ENCODE peak calls at places on chromosome 20, in four cellular contexts. I, Z, R and P are unnamed samples. For H3K4me1, the result is how much of the 10 kb centered on the place peaks cover.

GRCh38 chr20:13098720-13099355 is 90.1 kb downstream of the SPTLC3 start:
- DNase-seq in R (no peak), I (no peak), Z (no peak), P (no peak)

GRCh38 chr20:18273738-18274137 is 14.6 kb upstream of the ZNF133 start:
- DNase-seq in Z (no peak), I (no peak), R (no peak), P (no peak)

GRCh38 chr20:35561268-35561667 is 19.4 kb downstream of the ERGIC3 start:
- DNase-seq in Z (no peak), I (no peak), R (peak), P (peak)

GRCh38 chr20:16212790-16213189 is 360.5 kb downstream of the KIF16B start:
- DNase-seq in Z (no peak), I (no peak), R (no peak), P (no peak)

GRCh38 chr20:23998392-23998791 is 9.8 kb upstream of the GGTLC1 start:
- DNase-seq in I (no peak), Z (no peak), R (no peak), P (no peak)

GRCh38 chr20:57826731-57827287 is 117.0 kb upstream of the PMEPA1 start:
- DNase-seq in I (no peak), R (no peak), Z (peak), P (no peak)

GRCh38 chr20:25050501-25051350 is 7.2 kb downstream of the ACSS1 start:
- DNase-seq in I (peak), Z (no peak), R (no peak), P (no peak)

GRCh38 chr20:57148266-57148665 is 118.2 kb downstream of the BMP7 start:
- DNase-seq in R (no peak), I (no peak), Z (no peak), P (no peak)

GRCh38 chr20:1646975-1647431 is 10.6 kb downstream of the SIRPG start:
- DNase-seq in I (no peak), Z (no peak), R (no peak), P (no peak)

GRCh38 chr20:36093025-36093803 is 61.3 kb upstream of the EPB41L1 start:
- DNase-seq in I (peak), Z (peak), R (peak), P (peak)

GRCh38 chr20:63580796-63581461 is 6.9 kb upstream of the HELZ2 start:
- DNase-seq in R (peak), I (no peak), Z (no peak), P (peak)

GRCh38 chr20:63139856-63140255 is 76.1 kb downstream of the YTHDF1 start:
- DNase-seq in R (no peak), I (no peak), Z (peak), P (no peak)

GRCh38 chr20:17617868-17618672 is 48.2 kb downstream of the DSTN start:
- DNase-seq in I (peak), Z (peak), R (no peak), P (no peak)

GRCh38 chr20:50930139-50931047 is 844 bp downstream of the ADNP start:
- DNase-seq in I (peak), R (peak), Z (peak), P (peak)

GRCh38 chr20:61502433-61502832 is 250.4 kb downstream of the CDH4 start:
- DNase-seq in Z (no peak), R (no peak), I (no peak), P (no peak)

GRCh38 chr20:62780696-62781095 is 15.6 kb upstream of the MRGBP start:
- DNase-seq in R (no peak), Z (no peak), I (no peak), P (no peak)

GRCh38 chr20:63531686-63532448 is 5.3 kb downstream of the PTK6 start:
- DNase-seq in I (no peak), Z (peak), R (peak), P (peak)

GRCh38 chr20:25042531-25043498 is 15.1 kb downstream of the ACSS1 start:
- DNase-seq in Z (peak), I (peak), R (no peak), P (no peak)

GRCh38 chr20:51460569-51461265 is 81.8 kb downstream of the NFATC2 start:
- DNase-seq in Z (no peak), I (no peak), R (no peak), P (no peak)

GRCh38 chr20:32823737-32824588 is 4.2 kb downstream of the MAPRE1 start:
- DNase-seq in Z (no peak), R (no peak), I (no peak), P (no peak)

GRCh38 chr20:1644101-1644962 is 13.2 kb downstream of the SIRPG start:
- DNase-seq in R (peak), I (no peak), Z (no peak), P (no peak)

GRCh38 chr20:25277941-25278521 is 30.1 kb downstream of the PYGB start:
- DNase-seq in I (peak), Z (peak), R (no peak), P (no peak)

GRCh38 chr20:25543068-25543467 is 42.3 kb downstream of the NINL start:
- DNase-seq in Z (no peak), R (no peak), I (no peak), P (peak)

GRCh38 chr20:11214281-11214680 is 540.5 kb upstream of the JAG1 start:
- DNase-seq in Z (no peak), R (no peak), I (no peak), P (no peak)

GRCh38 chr20:57712851-57713504 is 3.2 kb upstream of the PMEPA1 start:
- DNase-seq in I (peak), R (no peak), Z (no peak), P (no peak)

GRCh38 chr20:37519508-37520416 is 1.3 kb upstream of the NNAT start:
- DNase-seq in Z (no peak), I (peak), R (peak), P (peak)

GRCh38 chr20:63222541-63222940 is 6.6 kb upstream of the YTHDF1 start:
- DNase-seq in I (no peak), Z (no peak), R (no peak), P (no peak)

GRCh38 chr20:62027116-62027515 is 38.6 kb downstream of the TAF4 start:
- DNase-seq in Z (peak), R (no peak), I (no peak), P (no peak)

GRCh38 chr20:53750827-53751393 is 157.3 kb upstream of the ZNF217 start:
- DNase-seq in Z (no peak), I (no peak), R (no peak), P (peak)

GRCh38 chr20:36908603-36909002 is 32.7 kb downstream of the TLDC2 start:
- DNase-seq in R (no peak), Z (no peak), I (no peak), P (no peak)

GRCh38 chr20:17969276-17969883 is 562 bp downstream of the MGME1 start:
- DNase-seq in I (no peak), Z (no peak), R (peak), P (peak)

GRCh38 chr20:6959900-6960312 is 192.4 kb downstream of the BMP2 start:
- DNase-seq in R (no peak), I (no peak), Z (no peak), P (no peak)

GRCh38 chr20:20561172-20561571 is 151.3 kb downstream of the RALGAPA2 start:
- DNase-seq in Z (no peak), I (no peak), R (no peak), P (no peak)

GRCh38 chr20:31764641-31765305 is 25.7 kb downstream of the TPX2 start:
- DNase-seq in R (no peak), Z (no peak), I (no peak), P (no peak)

GRCh38 chr20:53598140-53599038 is 4.8 kb upstream of the ZNF217 start:
- DNase-seq in Z (no peak), I (no peak), R (no peak), P (no peak)

GRCh38 chr20:43426172-43426571 is 31.5 kb upstream of the SRSF6 start:
- DNase-seq in R (no peak), I (no peak), Z (no peak), P (no peak)
- H3K4me1 ChIP-seq in R (under half), I (under half), Z (under half), P (under half)

GRCh38 chr20:5077761-5078387 is 41.9 kb downstream of the PCNA start:
- DNase-seq in Z (no peak), I (no peak), R (no peak), P (no peak)
- H3K4me1 ChIP-seq in Z (under half), I (under half), R (under half), P (under half)

GRCh38 chr20:38812182-38812581 is 6.7 kb downstream of the PPP1R16B start:
- DNase-seq in Z (no peak), I (no peak), R (no peak), P (peak)

GRCh38 chr20:38811769-38812168 is 6.3 kb downstream of the PPP1R16B start:
- DNase-seq in I (no peak), R (no peak), Z (no peak), P (peak)

GRCh38 chr20:38806855-38807655 is 1.6 kb downstream of the PPP1R16B start:
- DNase-seq in R (peak), I (no peak), Z (no peak), P (peak)

GRCh38 chr20:38810926-38811325 is 5.4 kb downstream of the PPP1R16B start:
- DNase-seq in R (no peak), I (peak), Z (no peak), P (peak)

GRCh38 chr20:38809942-38810341 is 4.4 kb downstream of the PPP1R16B start:
- DNase-seq in Z (no peak), R (no peak), I (peak), P (no peak)
- H3K4me1 ChIP-seq in Z (under half), R (under half), I (under half), P (under half)

GRCh38 chr20:47532002-47532401 is 30.3 kb downstream of the NCOA3 start:
- DNase-seq in R (no peak), Z (no peak), I (no peak), P (no peak)

GRCh38 chr20:47533518-47534062 is 31.9 kb downstream of the NCOA3 start:
- DNase-seq in Z (no peak), I (no peak), R (no peak), P (no peak)

GRCh38 chr20:47535088-47535487 is 33.4 kb downstream of the NCOA3 start:
- DNase-seq in I (no peak), R (peak), Z (no peak), P (no peak)

GRCh38 chr20:47535994-47536393 is 34.3 kb downstream of the NCOA3 start:
- DNase-seq in Z (no peak), R (no peak), I (no peak), P (no peak)

DNA sequence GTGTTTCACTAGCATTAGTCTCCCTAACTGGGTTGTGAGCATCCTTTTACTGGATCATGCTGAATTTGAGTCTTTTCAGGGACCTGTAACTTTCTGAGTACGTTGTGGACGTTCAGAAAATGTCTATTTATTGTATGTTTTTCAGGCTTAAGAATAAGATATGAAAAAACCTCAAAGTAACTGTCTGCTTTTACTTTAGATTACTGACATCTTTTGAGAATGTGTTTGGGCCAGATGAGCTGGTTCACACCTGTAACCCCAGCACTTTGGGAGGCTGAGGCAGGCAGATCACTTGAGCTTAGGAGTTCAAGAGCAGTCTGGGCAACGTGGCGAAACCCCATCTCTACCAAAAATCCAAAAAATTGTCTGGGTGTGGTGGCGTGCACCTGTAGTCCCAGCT is 32.7 kb downstream of the NCOA3 start:
- DNase-seq in R (no peak), I (no peak), Z (no peak), P (no peak)
- H3K4me1 ChIP-seq in R (under half), I (under half), Z (under half), P (under half)

DNA sequence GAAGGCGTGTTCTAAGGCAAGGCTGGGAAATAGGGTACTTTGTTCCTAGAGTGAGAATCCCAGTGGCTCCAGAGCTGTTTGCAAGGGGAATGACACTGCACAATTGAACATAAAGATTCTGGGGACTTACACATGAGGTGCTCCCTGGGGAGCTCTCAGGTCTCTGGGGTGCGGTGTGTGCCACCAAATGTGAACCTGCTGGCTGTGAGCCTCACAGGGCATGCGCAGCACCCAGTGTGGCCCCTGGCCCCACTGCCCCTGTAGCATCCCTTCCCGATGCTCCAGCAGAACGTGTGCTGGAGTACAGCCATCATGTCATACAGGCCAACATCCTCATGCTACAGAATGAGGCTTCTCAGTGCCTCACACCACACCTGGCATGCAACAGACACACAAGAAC is 68.2 kb downstream of the TOX2 start:
- DNase-seq in I (no peak), R (no peak), Z (no peak), P (no peak)
- H3K4me1 ChIP-seq in I (under half), R (under half), Z (under half), P (half or more)

GRCh38 chr20:48718914-48719578 is 108.8 kb downstream of the PREX1 start:
- DNase-seq in Z (no peak), I (no peak), R (no peak), P (peak)

GRCh38 chr20:48720256-48721020 is 107.4 kb downstream of the PREX1 start:
- DNase-seq in R (no peak), I (no peak), Z (no peak), P (no peak)

GRCh38 chr20:48717959-48718223 is 109.9 kb downstream of the PREX1 start:
- DNase-seq in Z (no peak), I (no peak), R (no peak), P (no peak)

GRCh38 chr20:48721324-48722001 is 106.3 kb downstream of the PREX1 start:
- DNase-seq in Z (no peak), R (no peak), I (no peak), P (no peak)

GRCh38 chr20:48719598-48720255 is 108.1 kb downstream of the PREX1 start:
- DNase-seq in R (no peak), I (no peak), Z (no peak), P (no peak)
- H3K4me1 ChIP-seq in R (under half), I (under half), Z (under half), P (half or more)

DNA sequence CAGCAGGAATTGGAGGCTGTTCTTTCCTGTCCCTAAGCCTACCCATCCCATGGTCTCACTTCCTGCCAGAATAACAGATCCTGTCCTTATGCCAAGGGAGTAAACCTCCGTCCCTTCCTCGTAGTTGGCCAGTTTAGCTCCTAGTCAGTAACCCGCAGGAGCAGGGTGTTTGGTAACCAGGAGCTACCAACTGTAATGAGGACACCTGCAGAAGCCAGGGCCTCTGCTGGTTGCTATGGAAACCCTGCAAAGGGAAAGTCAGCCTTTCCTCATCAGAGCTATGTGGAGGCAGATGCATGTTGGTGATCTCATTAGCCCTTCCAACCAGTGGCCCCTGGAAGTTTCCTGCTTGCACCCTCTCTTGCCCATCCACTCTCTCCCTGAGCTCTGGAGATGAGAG is 368.2 kb upstream of the SULF2 start:
- DNase-seq in R (peak), I (no peak), Z (no peak), P (no peak)
- H3K4me1 ChIP-seq in R (under half), I (under half), Z (under half), P (under half)

GRCh38 chr20:4470375-4470774 is 251.3 kb upstream of the PRND start:
- DNase-seq in Z (no peak), I (no peak), R (no peak), P (no peak)

GRCh38 chr20:4465855-4466545 is 255.7 kb upstream of the PRND start:
- DNase-seq in R (no peak), I (no peak), Z (no peak), P (no peak)

GRCh38 chr20:4471221-4471620 is 250.5 kb upstream of the PRND start:
- DNase-seq in I (no peak), R (no peak), Z (no peak), P (no peak)

GRCh38 chr20:4469910-4470309 is 251.8 kb upstream of the PRND start:
- DNase-seq in I (no peak), Z (no peak), R (no peak), P (no peak)

GRCh38 chr20:4468114-4468513 is 253.6 kb upstream of the PRND start:
- DNase-seq in Z (no peak), I (no peak), R (no peak), P (no peak)
- H3K4me1 ChIP-seq in Z (under half), I (under half), R (under half), P (under half)